ENCODE peak calls at places on chromosomes 7 and 10, in nine cellular contexts. J is uterus, L is IMR-90, O is testis, Y is sigmoid colon, A is transverse colon, S is gastrocnemius medialis, E is prostate gland, P is heart left ventricle. K is an unnamed sample.

GRCh38 chr7:137898839-137899681 is 52.3 kb upstream of the DGKI start:
- DNase-seq in J (peak; percentile 80), L (peak; percentile 66), O (peak; percentile 89), Y (peak; percentile 88), A (peak; percentile 81), S (peak; percentile 69), E (peak; percentile 65), P (peak; percentile 89), K (peak; percentile 68)

GRCh38 chr7:143345428-143345900 is 17.0 kb downstream of the FAM131B start:
- DNase-seq in J (no peak), L (peak; percentile 32), O (peak; percentile 64), Y (no peak), A (peak; percentile 70), S (no peak), E (no peak), P (peak; percentile 76), K (no peak)

GRCh38 chr7:106563466-106564150 is 97.3 kb downstream of the CCDC71L start:
- DNase-seq in J (no peak), L (peak; percentile 39), O (no peak), Y (no peak), A (no peak), S (no peak), E (no peak), P (no peak), K (no peak)

GRCh38 chr7:1899201-1899600 is 229.1 kb downstream of the ELFN1 start:
- DNase-seq in J (peak; percentile 72), L (peak; percentile 94), O (peak; percentile 44), Y (no peak), A (no peak), S (no peak), E (no peak), P (peak; percentile 63), K (peak; percentile 97)

GRCh38 chr7:134279898-134280297 is 36.8 kb downstream of the SLC35B4 start:
- DNase-seq in J (no peak), L (no peak), O (no peak), Y (no peak), A (no peak), S (no peak), E (no peak), P (no peak), K (no peak)

GRCh38 chr10:114103286-114103685 is 59.6 kb downstream of the ADRB1 start:
- DNase-seq in J (no peak), L (peak; percentile 67), O (no peak), Y (no peak), A (no peak), S (no peak), E (peak; percentile 34), P (no peak), K (peak; percentile 26)

GRCh38 chr10:21523557-21524008 is 1.9 kb downstream of the SKIDA1 start:
- DNase-seq in J (no peak), L (peak; percentile 54), O (peak; percentile 70), Y (no peak), A (no peak), S (no peak), E (no peak), P (no peak), K (no peak)

GRCh38 chr10:88116491-88116890 is 253.1 kb downstream of the PTEN start:
- DNase-seq in J (no peak), L (peak; percentile 59), O (no peak), Y (no peak), A (no peak), S (no peak), E (no peak), P (no peak), K (no peak)

GRCh38 chr7:75981450-75982305 is 12.7 kb downstream of the TMEM120A start:
- DNase-seq in J (peak; percentile 15), L (no peak), O (no peak), Y (peak; percentile 67), A (no peak), S (no peak), E (no peak), P (no peak), K (no peak)

GRCh38 chr10:110138197-110138812 is 69.1 kb upstream of the MXI1 start:
- DNase-seq in J (no peak), L (peak; percentile 66), O (no peak), Y (no peak), A (no peak), S (no peak), E (no peak), P (no peak), K (no peak)

GRCh38 chr7:5692112-5692844 is 89.2 kb downstream of the RNF216 start:
- DNase-seq in J (peak; percentile 85), L (peak; percentile 98), O (peak; percentile 87), Y (peak; percentile 96), A (peak; percentile 50), S (peak; percentile 70), E (peak; percentile 40), P (peak; percentile 86), K (peak; percentile 89)

GRCh38 chr10:88995156-88995876 is 4.7 kb downstream of the FAS start:
- DNase-seq in J (no peak), L (no peak), O (no peak), Y (no peak), A (no peak), S (no peak), E (no peak), P (no peak), K (no peak)

GRCh38 chr7:33579561-33579960 is 325.8 kb upstream of the BMPER start:
- DNase-seq in J (no peak), L (peak; percentile 13), O (no peak), Y (no peak), A (no peak), S (no peak), E (no peak), P (no peak), K (no peak)
- TF ChIP-seq POLR2A in J (no peak), L (no peak), O (no peak), Y (no peak), A (no peak), S (no peak), E (no peak), P (no peak), K (no peak)

GRCh38 chr7:21945374-21946227 is at the start of gene CDCA7L:
- DNase-seq in J (peak; percentile 81), L (peak; percentile 63), O (peak; percentile 83), Y (peak; percentile 87), A (peak; percentile 81), S (no peak), E (peak; percentile 70), P (peak; percentile 87), K (peak; percentile 92)
- TF ChIP-seq POLR2A in J (peak; percentile 40), L (peak; percentile 59), O (no peak), Y (peak; percentile 25), A (peak; percentile 84), S (no peak), E (peak; percentile 17), P (peak; percentile 54), K (peak; percentile 96)

GRCh38 chr10:132328130-132328529 is 3.9 kb upstream of the LRRC27 start:
- DNase-seq in J (no peak), L (no peak), O (no peak), Y (peak; percentile 14), A (no peak), S (no peak), E (no peak), P (no peak), K (no peak)

GRCh38 chr10:132328738-132329137 is 3.3 kb upstream of the LRRC27 start:
- DNase-seq in J (no peak), L (no peak), O (peak; percentile 44), Y (peak; percentile 58), A (no peak), S (no peak), E (no peak), P (no peak), K (no peak)

GRCh38 chr10:132330486-132330833 is 1.5 kb upstream of the LRRC27 start:
- DNase-seq in J (no peak), L (no peak), O (no peak), Y (peak; percentile 37), A (no peak), S (no peak), E (no peak), P (no peak), K (no peak)

GRCh38 chr10:132331259-132331955 is 586 bp upstream of the LRRC27 start:
- DNase-seq in J (no peak), L (no peak), O (peak; percentile 41), Y (no peak), A (no peak), S (no peak), E (no peak), P (no peak), K (no peak)

GRCh38 chr10:132329565-132330485 is 2.2 kb upstream of the LRRC27 start:
- DNase-seq in J (no peak), L (peak; percentile 36), O (no peak), Y (peak; percentile 66), A (no peak), S (no peak), E (no peak), P (no peak), K (peak; percentile 61)
- TF ChIP-seq POLR2A in J (no peak), L (no peak), O (no peak), Y (no peak), A (no peak), S (no peak), E (no peak), P (no peak), K (no peak)

GRCh38 chr7:30904566-30904965 is 7.1 kb upstream of the AQP1 start:
- DNase-seq in J (no peak), L (no peak), O (no peak), Y (no peak), A (no peak), S (no peak), E (no peak), P (no peak), K (no peak)

GRCh38 chr7:30906014-30906413 is 5.6 kb upstream of the AQP1 start:
- DNase-seq in J (no peak), L (no peak), O (no peak), Y (no peak), A (peak; percentile 32), S (no peak), E (no peak), P (no peak), K (peak; percentile 73)

GRCh38 chr7:30906520-30907240 is 5.0 kb upstream of the AQP1 start:
- DNase-seq in J (no peak), L (peak; percentile 30), O (no peak), Y (no peak), A (no peak), S (no peak), E (no peak), P (no peak), K (no peak)

GRCh38 chr7:30903146-30903545 is 8.5 kb upstream of the AQP1 start:
- DNase-seq in J (no peak), L (no peak), O (no peak), Y (no peak), A (no peak), S (no peak), E (no peak), P (no peak), K (no peak)

GRCh38 chr7:30905078-30906012 is 6.3 kb upstream of the AQP1 start:
- DNase-seq in J (no peak), L (no peak), O (no peak), Y (no peak), A (peak; percentile 38), S (no peak), E (no peak), P (no peak), K (no peak)
- TF ChIP-seq POLR2A in J (no peak), L (no peak), O (no peak), Y (no peak), A (no peak), S (no peak), E (no peak), P (no peak), K (no peak)